ENCODE peak calls at places on chromosomes 13 and 19, in six cellular contexts. D is ureter, E is AG09309, T is glutamatergic neuron, K is H9, B is T follicular helper cell. Q is an unnamed sample.

GRCh38 chr13:41029629-41030028 is 10.5 kb upstream of the ELF1 start:
- DNase-seq in B (no peak), D (no peak), E (no peak), K (peak), T (no peak), Q (no peak)

GRCh38 chr13:96200810-96201209 is 110.9 kb downstream of the HS6ST3 start:
- DNase-seq in K (no peak), D (no peak), E (no peak), T (no peak), B (no peak), Q (no peak)

GRCh38 chr13:31882794-31883193 is 143.5 kb downstream of the RXFP2 start:
- DNase-seq in D (no peak), B (no peak), K (no peak), T (no peak), E (no peak), Q (no peak)

GRCh38 chr19:50486823-50487515 is 10.3 kb upstream of the GARIN5A start:
- DNase-seq in T (peak), D (no peak), E (no peak), K (peak), B (peak), Q (no peak)

GRCh38 chr19:12000152-12000981 is 35.1 kb downstream of the ZNF433 start:
- DNase-seq in K (no peak), B (no peak), D (no peak), E (no peak), T (no peak), Q (no peak)

GRCh38 chr19:32416749-32417469 is 11.3 kb downstream of the DPY19L3 start:
- DNase-seq in B (no peak), T (no peak), D (no peak), K (no peak), E (no peak), Q (no peak)

GRCh38 chr19:20359933-20360720 is 193.1 kb downstream of the ZNF486 start:
- DNase-seq in D (no peak), B (no peak), K (peak), E (no peak), T (peak), Q (no peak)

GRCh38 chr13:52053460-52053859 is 29.0 kb downstream of the UTP14C start:
- DNase-seq in T (no peak), K (no peak), D (no peak), B (no peak), E (no peak), Q (no peak)

GRCh38 chr19:44617481-44617880 is 4.1 kb downstream of the IGSF23 start:
- DNase-seq in D (no peak), K (no peak), B (no peak), T (no peak), E (no peak), Q (no peak)

Q was measured in coronary artery.